ENCODE peak calls at places on chromosomes 16 and 17, in five cellular contexts. H, N, Z, A and K are unnamed samples.

GRCh38 chr16:87369796-87370719 is 13.5 kb downstream of the FBXO31 start:
- DNase-seq in H (no peak), N (no peak), Z (no peak), A (no peak), K (no peak)

GRCh38 chr16:50744911-50745310 is 3.0 kb downstream of the CYLD start:
- DNase-seq in H (no peak), N (no peak), Z (peak), A (no peak), K (no peak)

GRCh38 chr16:54965464-54965863 is 34.8 kb downstream of the IRX5 start:
- DNase-seq in H (no peak), N (no peak), Z (no peak), A (no peak), K (no peak)

GRCh38 chr17:79926002-79926307 is 86.7 kb upstream of the CBX4 start:
- DNase-seq in H (no peak), N (no peak), Z (no peak), A (no peak), K (no peak)

GRCh38 chr17:40284085-40284713 is 3.5 kb upstream of the CDC6 start:
- DNase-seq in H (no peak), N (peak), Z (peak), A (peak), K (peak)

GRCh38 chr17:10879110-10879509 is 41.2 kb upstream of the PIRT start:
- DNase-seq in H (no peak), N (no peak), Z (no peak), A (peak), K (no peak)

GRCh38 chr17:22695228-22695619 is 1002.9 kb downstream of the KCNJ18 start:
- DNase-seq in H (no peak), N (no peak), Z (no peak), A (no peak), K (no peak)

GRCh38 chr17:9645858-9646555 is 690 bp downstream of the USP43 start:
- DNase-seq in H (no peak), N (no peak), Z (no peak), A (no peak), K (peak)

GRCh38 chr17:67718325-67718941 is 697 bp downstream of the NOL11 start:
- DNase-seq in H (no peak), N (peak), Z (no peak), A (peak), K (peak)

GRCh38 chr17:20702692-20703091 is 123.2 kb downstream of the CDRT15L2 start:
- DNase-seq in H (no peak), N (no peak), Z (no peak), A (no peak), K (no peak)

GRCh38 chr17:29593546-29594440 is 861 bp downstream of the ANKRD13B start:
- DNase-seq in H (no peak), N (no peak), Z (no peak), A (no peak), K (peak)
- TF ChIP-seq CTCF in H (no peak), N (peak), Z (no peak), A (no peak), K (peak)

DNA sequence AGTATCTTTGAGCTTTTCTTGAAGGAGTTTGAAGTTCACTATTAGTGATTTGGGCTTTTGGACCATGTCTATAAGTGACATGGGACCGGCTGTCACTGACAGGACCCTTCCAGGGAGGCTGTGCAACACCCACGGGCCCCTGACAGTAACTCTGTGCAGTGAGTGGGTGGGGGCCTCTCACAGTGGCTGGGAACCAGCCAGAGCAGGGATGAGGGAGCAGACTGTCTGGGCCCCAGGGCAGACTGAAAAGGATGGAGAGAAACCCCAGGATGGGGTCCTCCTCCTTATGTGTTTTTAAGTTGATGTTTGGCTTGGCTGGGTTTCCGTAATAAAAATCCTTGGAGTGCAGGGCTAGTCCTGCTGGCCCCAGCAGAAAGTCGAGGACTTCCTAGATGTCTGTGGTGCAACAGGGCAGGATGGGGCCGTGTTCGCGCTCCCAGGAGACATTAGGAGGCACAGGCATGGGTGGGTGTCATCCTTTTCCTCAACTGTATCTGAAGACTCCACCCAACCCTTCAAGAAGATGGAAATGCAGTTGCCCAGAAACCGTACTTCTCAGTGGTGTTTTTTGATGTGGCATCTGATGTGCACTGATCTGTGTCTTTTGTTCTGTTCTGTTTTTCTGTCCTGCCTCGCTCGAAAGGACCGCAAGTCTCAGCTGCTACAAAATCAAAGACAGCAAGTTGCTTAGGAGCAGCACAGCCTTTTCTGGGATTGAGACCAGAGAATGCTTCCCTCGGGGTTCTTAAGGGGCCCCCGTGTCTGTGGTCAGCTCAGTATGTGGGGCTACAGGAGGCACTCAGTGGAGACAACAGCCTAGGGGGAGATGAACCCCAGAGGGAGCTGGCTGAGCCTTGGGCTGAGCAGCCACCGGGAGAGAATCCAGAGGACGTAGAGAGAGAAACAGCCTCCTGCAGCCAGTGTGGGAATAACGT is 24.2 kb downstream of the PLD6 start:
- DNase-seq in H (no peak), N (no peak), Z (no peak), A (no peak), K (no peak)
- H3K4me3 ChIP-seq in H (no peak), N (no peak), Z (no peak), A (no peak), K (no peak)

DNA sequence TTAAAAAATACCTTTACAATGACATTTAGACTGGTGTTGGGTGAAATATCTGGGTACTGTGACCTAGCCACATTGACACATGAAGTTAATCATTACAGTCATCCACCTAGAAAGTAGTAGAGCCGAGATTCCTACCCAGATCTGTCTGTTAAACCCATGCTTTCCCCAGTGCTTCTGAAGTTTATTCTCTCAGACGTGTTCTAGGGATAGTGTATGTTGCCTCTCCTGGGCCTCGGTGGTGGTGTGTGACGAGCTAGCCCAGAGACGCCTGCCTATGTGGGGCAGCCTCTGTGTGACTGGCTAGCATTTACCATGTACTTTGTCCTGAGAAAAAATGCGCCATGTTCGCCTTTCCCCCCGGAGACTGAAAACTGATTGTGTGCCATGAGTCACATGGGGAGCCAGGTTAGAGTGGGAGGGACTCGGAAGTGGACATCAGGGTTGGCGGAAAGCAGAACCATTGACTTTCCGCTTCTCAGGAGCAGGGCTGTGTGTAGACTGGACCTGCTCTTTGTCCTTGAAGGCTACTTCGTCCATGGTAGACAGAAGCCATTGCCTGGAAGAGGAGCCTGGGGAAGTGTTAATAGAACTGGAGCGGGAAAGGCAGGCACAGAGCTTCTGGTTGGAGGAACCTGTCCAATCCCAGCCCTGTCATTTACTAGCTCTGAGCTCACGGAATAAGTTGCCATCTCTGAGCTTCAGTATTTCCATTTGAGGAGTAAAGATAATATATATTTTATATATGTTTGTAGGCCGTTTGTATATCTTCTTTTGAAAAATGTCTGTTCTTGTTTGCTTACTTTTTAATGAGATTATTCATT is 235.5 kb downstream of the SNX29 start:
- DNase-seq in H (no peak), N (no peak), Z (no peak), A (no peak), K (no peak)
- TF ChIP-seq CTCF in H (no peak), N (no peak), Z (no peak), A (no peak), K (no peak)

DNA sequence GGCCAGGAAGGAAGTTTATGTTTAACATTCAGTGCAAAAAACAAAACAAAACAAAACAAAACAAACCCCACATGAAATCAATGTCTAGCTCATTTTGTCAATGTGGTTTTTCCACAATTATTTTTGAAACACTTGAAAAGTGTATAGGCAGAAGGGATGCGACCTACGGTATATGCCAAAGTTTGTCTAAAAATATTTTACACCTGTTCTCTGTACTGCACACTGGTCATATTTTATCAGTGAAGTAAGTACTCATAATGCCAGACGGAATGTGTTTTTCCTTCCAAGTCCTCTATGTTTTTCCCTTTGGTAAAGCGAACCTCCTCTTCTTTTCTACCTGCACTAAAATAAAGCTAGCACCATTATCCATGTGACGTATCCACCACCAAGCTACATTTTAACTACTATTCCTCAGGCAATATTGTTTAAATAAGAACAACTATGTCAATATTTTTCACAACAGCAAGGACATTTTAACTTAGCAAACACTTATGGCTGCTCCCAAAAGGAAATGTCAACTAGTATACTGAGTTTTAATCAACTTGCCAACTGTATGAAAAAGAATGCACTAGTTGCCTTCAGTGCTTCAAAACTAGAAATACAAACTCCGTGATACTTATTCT is 10.3 kb downstream of the TOB1 start:
- DNase-seq in H (no peak), N (no peak), Z (no peak), A (no peak), K (no peak)
- H3K4me3 ChIP-seq in H (no peak), N (no peak), Z (no peak), A (no peak), K (no peak)

GRCh38 chr17:49896222-49896621 is 48.4 kb upstream of the TAC4 start:
- DNase-seq in H (no peak), N (no peak), Z (no peak), A (no peak), K (no peak)

GRCh38 chr17:49896860-49897259 is 49.0 kb upstream of the TAC4 start:
- DNase-seq in H (no peak), N (no peak), Z (no peak), A (no peak), K (no peak)

GRCh38 chr17:49901460-49902331 is 53.8 kb upstream of the TAC4 start:
- DNase-seq in H (no peak), N (no peak), Z (no peak), A (no peak), K (no peak)

GRCh38 chr17:49899588-49899987 is 51.7 kb upstream of the TAC4 start:
- DNase-seq in H (no peak), N (no peak), Z (no peak), A (no peak), K (no peak)

GRCh38 chr17:49898547-49899490 is 51.0 kb upstream of the TAC4 start:
- DNase-seq in H (no peak), N (no peak), Z (peak), A (no peak), K (no peak)
- TF ChIP-seq CTCF in H (no peak), N (peak), Z (no peak), A (no peak), K (peak)

DNA sequence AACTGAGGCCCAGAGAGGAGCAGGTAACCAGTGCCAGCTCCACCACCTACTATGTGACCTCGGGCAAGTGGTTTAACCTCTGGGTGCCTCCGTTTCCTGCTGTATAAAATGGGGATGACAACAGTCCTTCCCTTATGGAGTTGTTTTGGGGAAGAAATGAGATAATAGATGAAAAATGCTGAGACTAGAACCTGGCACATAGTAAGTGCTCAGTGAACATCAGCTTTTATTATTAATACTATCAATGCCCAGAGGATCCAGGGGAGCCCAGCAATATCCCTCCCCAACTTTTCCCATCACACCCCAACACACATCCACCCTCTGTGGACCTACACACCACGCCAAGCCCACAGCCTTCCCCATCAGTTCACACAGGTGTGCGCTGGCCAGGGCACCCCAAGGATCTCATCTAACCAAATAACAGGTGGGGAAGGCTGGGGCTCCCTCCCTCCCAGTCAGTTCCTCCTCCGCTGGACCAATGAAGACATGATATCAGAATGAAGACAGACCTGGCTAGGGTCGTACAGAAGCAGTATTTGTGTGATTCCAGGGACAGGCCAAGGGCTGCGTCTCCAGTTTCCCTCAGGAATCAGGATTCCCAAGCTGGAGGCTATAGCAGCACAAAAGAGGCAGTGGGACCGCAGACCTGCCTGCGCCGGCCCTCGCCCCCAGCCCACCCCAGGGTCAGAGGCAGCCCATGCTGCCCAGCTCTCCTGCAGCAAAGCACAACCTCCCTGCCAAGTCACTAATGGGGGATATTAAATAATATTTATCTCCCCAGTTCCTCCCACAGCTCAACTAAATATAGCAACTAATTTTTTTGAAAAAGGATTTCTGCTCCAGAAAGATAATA is 1.8 kb downstream of the ATP2A3 start:
- DNase-seq in H (no peak), N (no peak), Z (no peak), A (no peak), K (no peak)
- H3K4me3 ChIP-seq in H (no peak), N (no peak), Z (no peak), A (no peak), K (no peak)